ENCODE peak calls at places on chromosomes 11 and 22, in eight cellular contexts. A is foreskin fibroblast; Y is GM23248; G is M059J; V is HTR-8/SVneo; J is stimulated activated CD4-positive, alpha-beta T cell treated with anti-CD3 and anti-CD28 coated beads, Interleukin-1b, Interleukin-23, amount 100 ng/mL, for 48 hours; S is retina; U is stimulated activated CD8-positive, alpha-beta memory T cell treated with anti-CD3 and anti-CD28 coated beads, Interleukin-2, amount 100 ng/mL, for 1 hour. M is an unnamed sample.

GRCh38 chr11:29159552-29160465 is 857.0 kb downstream of the KCNA4 start:
- DNase-seq in V (peak; percentile 48), A (peak; percentile 76), S (peak; percentile 60), G (peak; percentile 81), Y (peak; percentile 86), J (no peak), U (no peak), M (no peak)

GRCh38 chr22:23127788-23128187 is 14.0 kb downstream of the RSPH14 start:
- DNase-seq in U (no peak), A (no peak), Y (no peak), V (no peak), S (no peak), G (no peak), J (no peak), M (no peak)

GRCh38 chr22:44521326-44521725 is 23.3 kb upstream of the RTL6 start:
- DNase-seq in U (no peak), J (no peak), A (no peak), G (no peak), S (no peak), V (no peak), Y (no peak), M (no peak)

GRCh38 chr22:45084400-45084920 is 74.7 kb upstream of the PHF21B start:
- DNase-seq in U (no peak), G (no peak), Y (no peak), A (no peak), S (no peak), J (no peak), V (no peak), M (no peak)

GRCh38 chr11:17540807-17541206 is 3.4 kb downstream of the USH1C start:
- DNase-seq in S (no peak), A (no peak), Y (no peak), V (no peak), U (no peak), J (no peak), G (no peak), M (no peak)

GRCh38 chr22:38203090-38203810 is 1.5 kb downstream of the MAFF start:
- DNase-seq in A (peak; percentile 52), J (no peak), U (no peak), V (no peak), Y (peak; percentile 48), S (peak; percentile 57), G (peak; percentile 54), M (no peak)

GRCh38 chr11:105910095-105910715 is 111.8 kb downstream of the MSANTD4 start:
- DNase-seq in J (no peak), A (peak; percentile 44), U (no peak), V (no peak), G (peak; percentile 73), S (no peak), Y (no peak), M (no peak)

GRCh38 chr11:126476977-126477376 is 121.5 kb downstream of the ST3GAL4 start:
- DNase-seq in Y (no peak), A (no peak), V (no peak), S (peak; percentile 53), U (no peak), G (no peak), J (no peak), M (no peak)

GRCh38 chr11:120835601-120836228 is 188.2 kb upstream of the TBCEL start:
- DNase-seq in G (no peak), U (no peak), A (no peak), S (peak; percentile 24), V (no peak), Y (peak; percentile 23), J (peak; percentile 76), M (no peak)

GRCh38 chr22:34122064-34122463 is 201.8 kb upstream of the LARGE1 start:
- DNase-seq in S (peak; percentile 30), V (no peak), U (no peak), A (no peak), J (no peak), Y (no peak), G (no peak), M (no peak)

GRCh38 chr22:43287441-43287840 is 55.7 kb downstream of the SCUBE1 start:
- DNase-seq in G (no peak), J (no peak), U (no peak), A (no peak), S (no peak), V (no peak), Y (no peak), M (no peak)

GRCh38 chr11:10490398-10491232 is 35.6 kb downstream of the AMPD3 start:
- DNase-seq in A (peak; percentile 100), Y (peak; percentile 97), J (no peak), G (peak; percentile 100), V (peak; percentile 93), U (no peak), S (peak; percentile 45), M (peak; percentile 82)

GRCh38 chr11:2779981-2780849 is 80.4 kb upstream of the KCNQ1OT1 start:
- DNase-seq in S (peak; percentile 18), V (no peak), G (no peak), Y (no peak), U (no peak), A (no peak), J (peak; percentile 0), M (peak; percentile 64)

GRCh38 chr11:71342116-71342515 is 89.7 kb upstream of the SHANK2 start:
- DNase-seq in S (no peak), U (no peak), G (peak; percentile 22), V (no peak), J (no peak), A (peak; percentile 21), Y (peak; percentile 43), M (no peak)

GRCh38 chr22:49301398-49302149 is 526.1 kb downstream of the BRD1 start:
- DNase-seq in J (no peak), V (no peak), S (no peak), U (no peak), G (no peak), A (no peak), Y (no peak), M (peak; percentile 59)

GRCh38 chr22:29171721-29172120 is 34.0 kb upstream of the EMID1 start:
- DNase-seq in U (no peak), A (no peak), Y (no peak), J (no peak), V (no peak), G (no peak), S (no peak), M (no peak)

GRCh38 chr22:25933158-25933788 is 191.3 kb downstream of the MYO18B start:
- DNase-seq in V (no peak), J (no peak), G (no peak), S (no peak), Y (no peak), U (no peak), A (no peak), M (no peak)

GRCh38 chr22:28953976-28954880 is 70.9 kb downstream of the ZNRF3 start:
- DNase-seq in G (no peak), V (no peak), J (no peak), S (no peak), Y (no peak), U (no peak), A (peak; percentile 12), M (no peak)

GRCh38 chr11:62665630-62666258 is 632 bp downstream of the CSKMT start:
- DNase-seq in G (no peak), A (peak; percentile 75), Y (peak; percentile 80), J (peak; percentile 54), V (peak; percentile 32), S (no peak), U (peak; percentile 40), M (peak; percentile 83)

GRCh38 chr11:64910451-64911093 is 6.4 kb downstream of the ATG2A start:
- DNase-seq in A (no peak), U (no peak), G (no peak), V (no peak), J (no peak), S (no peak), Y (no peak), M (no peak)

GRCh38 chr11:96964661-96965060 is 574.8 kb downstream of the JRKL start:
- DNase-seq in A (no peak), S (no peak), V (no peak), J (no peak), Y (no peak), U (no peak), G (peak; percentile 20), M (no peak)

GRCh38 chr11:65997286-65997685 is 4.7 kb downstream of the EIF1AD start:
- DNase-seq in G (no peak), Y (no peak), U (no peak), J (no peak), V (no peak), S (no peak), A (no peak), M (no peak)

GRCh38 chr11:8068605-8069221 is 12.3 kb upstream of the TUB start:
- DNase-seq in J (no peak), G (peak; percentile 97), V (peak; percentile 72), U (no peak), A (peak; percentile 73), S (no peak), Y (peak; percentile 83), M (no peak)

GRCh38 chr11:3108183-3108721 is 51.0 kb upstream of the CARS1 start:
- DNase-seq in V (no peak), G (no peak), S (no peak), A (no peak), U (no peak), J (no peak), Y (no peak), M (peak; percentile 61)

GRCh38 chr22:28034760-28035401 is 115.8 kb upstream of the PITPNB start:
- DNase-seq in U (no peak), Y (peak; percentile 62), J (no peak), A (peak; percentile 79), S (no peak), V (no peak), G (peak; percentile 63), M (peak; percentile 79)

GRCh38 chr11:61026121-61027031 is 54.9 kb downstream of the CD6 start:
- DNase-seq in V (no peak), S (no peak), G (no peak), U (no peak), J (no peak), A (no peak), Y (no peak), M (no peak)

GRCh38 chr22:48753752-48754517 is 1073.7 kb downstream of the BRD1 start:
- DNase-seq in J (no peak), A (no peak), U (no peak), S (no peak), V (no peak), G (no peak), Y (no peak), M (no peak)

GRCh38 chr22:30574095-30574981 is at the start of gene GAL3ST1:
- DNase-seq in G (no peak), J (no peak), A (no peak), U (no peak), Y (peak; percentile 17), V (no peak), S (no peak), M (no peak)

M was measured in Right ventricle myocardium inferior.